ENCODE peak calls at places on chromosomes 13 and 19, in five cellular contexts. W is OCI-LY7, Z is right lobe of liver, L is Karpas-422, F is neuronal stem cell. B is an unnamed sample. For H3K4me1 and H3K36me3, the result is how much of the 10 kb centered on the place peaks cover.

GRCh38 chr13:98706446-98707110 is 45.9 kb downstream of the SLC15A1 start:
- DNase-seq in W (no peak), Z (no peak), L (peak), F (no peak), B (no peak)

GRCh38 chr19:34669305-34669704 is 7.7 kb downstream of the SCGB2B2 start:
- DNase-seq in W (no peak), Z (peak), L (no peak), F (no peak), B (no peak)

GRCh38 chr13:80339841-80340642 is 884 bp downstream of the SPRY2 start:
- DNase-seq in W (no peak), Z (peak), L (no peak), F (peak), B (peak)

GRCh38 chr13:33611016-33611805 is 206.7 kb upstream of the RFC3 start:
- DNase-seq in W (no peak), Z (peak), L (no peak), F (peak), B (peak)

GRCh38 chr19:37251308-37252229 is 33.6 kb downstream of the ZNF383 start:
- DNase-seq in W (no peak), Z (peak), L (no peak), F (peak), B (peak)

GRCh38 chr13:67390462-67391093 is 160.4 kb upstream of the PCDH9 start:
- DNase-seq in W (no peak), Z (no peak), L (no peak), F (no peak), B (no peak)

GRCh38 chr19:13033244-13033643 is 38.0 kb downstream of the NFIX start:
- DNase-seq in W (peak), Z (no peak), L (peak), F (no peak), B (no peak)

GRCh38 chr19:51187395-51188226 is 37.3 kb upstream of the CD33 start:
- DNase-seq in W (no peak), Z (no peak), L (no peak), F (no peak), B (no peak)

GRCh38 chr19:8320564-8321066 is 560 bp downstream of the NDUFA7 start:
- DNase-seq in W (peak), Z (no peak), L (peak), F (no peak), B (no peak)

GRCh38 chr19:55443045-55443823 is at the start of gene SHISA7:
- DNase-seq in W (no peak), Z (no peak), L (no peak), F (no peak), B (no peak)

GRCh38 chr13:46492946-46493345 is 60.0 kb upstream of the LRCH1 start:
- DNase-seq in W (peak), Z (no peak), L (peak), F (peak), B (peak)

GRCh38 chr19:7620442-7621412 is 8.6 kb downstream of the XAB2 start:
- DNase-seq in W (no peak), Z (no peak), L (no peak), F (no peak), B (no peak)

GRCh38 chr19:46791944-46792343 is 3.5 kb upstream of the SLC1A5 start:
- DNase-seq in W (no peak), Z (no peak), L (no peak), F (no peak), B (no peak)

GRCh38 chr19:21023901-21024300 is 3.4 kb downstream of the ZNF430 start:
- DNase-seq in W (no peak), Z (no peak), L (no peak), F (no peak), B (no peak)

GRCh38 chr19:57096640-57097361 is 23.0 kb upstream of the USP29 start:
- DNase-seq in W (no peak), Z (no peak), L (no peak), F (no peak), B (peak)

GRCh38 chr13:110936519-110936918 is 21.6 kb upstream of the ANKRD10 start:
- DNase-seq in W (no peak), Z (no peak), L (no peak), F (no peak), B (no peak)

GRCh38 chr19:53365899-53366493 is 491 bp downstream of the ZNF525 start:
- DNase-seq in W (no peak), Z (no peak), L (peak), F (no peak), B (no peak)

GRCh38 chr19:38715540-38715939 is 28.7 kb downstream of the CAPN12 start:
- DNase-seq in W (no peak), Z (no peak), L (no peak), F (no peak), B (no peak)

GRCh38 chr13:97631158-97631557 is 197.2 kb downstream of the RAP2A start:
- DNase-seq in W (no peak), Z (no peak), L (peak), F (no peak), B (no peak)

GRCh38 chr13:71587778-71588177 is 279.2 kb downstream of the DACH1 start:
- DNase-seq in W (no peak), Z (no peak), L (no peak), F (no peak), B (no peak)

GRCh38 chr13:34671136-34671535 is 270.9 kb upstream of the NBEA start:
- DNase-seq in W (no peak), Z (no peak), L (no peak), F (no peak), B (no peak)

GRCh38 chr19:56372281-56372680 is 21.1 kb downstream of the ZNF582 start:
- DNase-seq in W (no peak), Z (no peak), L (no peak), F (no peak), B (no peak)

GRCh38 chr13:100100115-100100879 is 11.4 kb downstream of the PCCA start:
- DNase-seq in W (no peak), Z (no peak), L (no peak), F (no peak), B (no peak)

GRCh38 chr13:33185853-33186252 is 99.7 kb downstream of the STARD13 start:
- DNase-seq in W (no peak), Z (no peak), L (no peak), F (no peak), B (peak)

GRCh38 chr19:16112778-16113177 is 1.1 kb downstream of the RAB8A start:
- DNase-seq in W (peak), Z (no peak), L (no peak), F (no peak), B (peak)

GRCh38 chr13:35771898-35772297 is 295.4 kb upstream of the MAB21L1 start:
- DNase-seq in W (no peak), Z (no peak), L (no peak), F (no peak), B (peak)

GRCh38 chr13:110173247-110173818 is 133.6 kb downstream of the COL4A1 start:
- DNase-seq in W (no peak), Z (no peak), L (no peak), F (no peak), B (no peak)

GRCh38 chr19:43760941-43761340 is 6.2 kb upstream of the SMG9 start:
- DNase-seq in W (no peak), Z (no peak), L (no peak), F (no peak), B (no peak)

GRCh38 chr19:27890206-27890605 is 1322.7 kb downstream of the UQCRFS1 start:
- DNase-seq in W (no peak), Z (no peak), L (no peak), F (no peak), B (no peak)

GRCh38 chr13:49400755-49401659 is 42.9 kb downstream of the CAB39L start:
- DNase-seq in W (peak), Z (no peak), L (peak), F (peak), B (peak)

DNA sequence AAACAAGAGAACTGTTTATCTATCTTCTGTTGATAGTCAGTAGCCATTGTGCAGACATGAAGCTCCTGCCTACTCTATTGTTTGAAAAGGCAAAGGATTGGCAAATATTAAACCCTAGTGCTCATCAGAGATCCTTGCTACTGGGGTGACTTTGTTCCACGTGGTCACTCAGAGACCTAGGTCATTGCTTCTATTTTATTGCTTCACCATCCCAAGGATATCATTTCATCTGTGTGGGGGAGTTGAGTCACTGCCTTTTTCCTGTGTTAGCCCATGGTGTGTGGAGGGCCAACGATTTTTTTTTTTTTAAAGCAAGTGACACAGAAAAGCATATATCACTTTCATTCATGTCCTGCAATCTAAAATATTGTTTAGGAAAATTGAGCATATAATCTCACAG is 254.1 kb upstream of the RXFP2 start:
- DNase-seq in W (no peak), Z (no peak), L (no peak), F (no peak), B (no peak)
- H3K4me3 ChIP-seq in W (no peak), Z (no peak), L (no peak), F (no peak), B (no peak)

GRCh38 chr19:49552749-49553148 is 24.9 kb downstream of the RCN3 start:
- DNase-seq in W (no peak), Z (no peak), L (no peak), F (no peak), B (no peak)
- H3K4me1 ChIP-seq in W (under half), Z (under half), L (under half), F (under half), B (under half)

GRCh38 chr19:2392366-2392765 is 32.3 kb downstream of the TMPRSS9 start:
- DNase-seq in W (no peak), Z (no peak), L (no peak), F (no peak), B (no peak)
- H3K36me3 ChIP-seq in W (under half), Z (under half), L (under half), F (under half), B (under half)

GRCh38 chr19:10624585-10624984 is 768 bp upstream of the SLC44A2 start:
- DNase-seq in W (no peak), Z (no peak), L (no peak), F (no peak), B (no peak)

GRCh38 chr19:10621966-10622365 is 3.4 kb upstream of the SLC44A2 start:
- DNase-seq in W (no peak), Z (no peak), L (no peak), F (no peak), B (no peak)

GRCh38 chr19:10625003-10625761 is at the start of gene SLC44A2:
- DNase-seq in W (no peak), Z (peak), L (no peak), F (peak), B (peak)

GRCh38 chr19:10620786-10621185 is 4.6 kb upstream of the SLC44A2 start:
- DNase-seq in W (no peak), Z (no peak), L (no peak), F (no peak), B (no peak)

DNA sequence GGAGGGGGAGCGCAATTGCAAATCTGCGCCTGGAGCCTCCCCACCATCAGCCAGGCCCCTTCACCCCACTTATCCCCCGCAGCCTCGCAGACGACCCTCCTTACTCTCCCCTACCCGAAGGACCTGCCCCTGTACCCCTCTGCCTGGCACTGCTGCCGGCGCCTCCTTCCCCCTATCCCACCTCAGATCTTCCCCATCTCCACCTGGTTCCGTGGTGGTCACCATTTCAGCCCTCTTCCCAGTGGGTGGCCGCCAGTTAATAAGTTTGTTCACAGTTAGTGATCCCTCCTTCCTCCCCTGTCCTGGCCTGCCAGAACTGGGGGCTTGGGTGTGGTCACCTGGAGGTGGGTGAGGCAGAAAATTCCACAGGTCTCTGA is 397 bp downstream of the SLC44A2 start:
- DNase-seq in W (no peak), Z (no peak), L (no peak), F (no peak), B (no peak)
- H3K4me3 ChIP-seq in W (no peak), Z (peak), L (no peak), F (peak), B (peak)

B was measured in cardiac muscle cell.